ENCODE peak calls at places on chromosomes 13 and 19, in five cellular contexts. R, G, T, L and E are unnamed samples.

GRCh38 chr13:46211116-46211515 is 612 bp upstream of the LRRC63 start:
- DNase-seq in R (no peak), G (peak), T (no peak), L (no peak), E (no peak)

GRCh38 chr13:62302341-62302740 is 886.7 kb upstream of the PCDH20 start:
- DNase-seq in R (no peak), G (peak), T (no peak), L (no peak), E (no peak)

GRCh38 chr19:2362039-2362969 is 2.2 kb downstream of the TMPRSS9 start:
- DNase-seq in R (no peak), G (no peak), T (no peak), L (no peak), E (no peak)

GRCh38 chr19:30428281-30428680 is 56.1 kb downstream of the ZNF536 start:
- DNase-seq in R (no peak), G (no peak), T (no peak), L (no peak), E (no peak)

GRCh38 chr13:110280231-110280813 is 26.6 kb downstream of the COL4A1 start:
- DNase-seq in R (no peak), G (no peak), T (no peak), L (no peak), E (no peak)

GRCh38 chr13:32969516-32969941 is 46.7 kb upstream of the KL start:
- DNase-seq in R (no peak), G (no peak), T (no peak), L (peak), E (no peak)

GRCh38 chr19:35963514-35963913 is 27.3 kb downstream of the LRFN3 start:
- DNase-seq in R (no peak), G (peak), T (peak), L (peak), E (no peak)

GRCh38 chr13:20247403-20247802 is 15.3 kb upstream of the GJB6 start:
- DNase-seq in R (no peak), G (no peak), T (no peak), L (no peak), E (no peak)

GRCh38 chr13:40476175-40476958 is 190.1 kb downstream of the FOXO1 start:
- DNase-seq in R (no peak), G (peak), T (no peak), L (peak), E (no peak)

GRCh38 chr19:14081797-14082674 is 3.5 kb downstream of the C19orf67 start:
- DNase-seq in R (no peak), G (peak), T (no peak), L (peak), E (no peak)

GRCh38 chr19:34380639-34381241 is 15.7 kb downstream of the GPI start:
- DNase-seq in R (no peak), G (no peak), T (no peak), L (no peak), E (no peak)

GRCh38 chr13:81872581-81872980 is 1531.7 kb upstream of the SPRY2 start:
- DNase-seq in R (no peak), G (peak), T (peak), L (no peak), E (peak)

GRCh38 chr13:35925669-35926068 is 205.5 kb downstream of the DCLK1 start:
- DNase-seq in R (no peak), G (no peak), T (no peak), L (no peak), E (no peak)

GRCh38 chr13:99617474-99618255 is 116.4 kb downstream of the TM9SF2 start:
- DNase-seq in R (no peak), G (peak), T (peak), L (peak), E (peak)

GRCh38 chr13:19838726-19839342 is 24.6 kb downstream of the ZMYM5 start:
- DNase-seq in R (no peak), G (no peak), T (no peak), L (peak), E (no peak)

GRCh38 chr13:73224708-73225107 is 165.9 kb downstream of the KLF5 start:
- DNase-seq in R (no peak), G (peak), T (no peak), L (peak), E (no peak)

GRCh38 chr19:19217110-19217509 is 5.4 kb downstream of the NCAN start:
- DNase-seq in R (no peak), G (peak), T (no peak), L (peak), E (no peak)

GRCh38 chr13:27665333-27665732 is 43.6 kb downstream of the POLR1D start:
- DNase-seq in R (no peak), G (peak), T (no peak), L (peak), E (no peak)

GRCh38 chr13:75271851-75272250 is 210.1 kb downstream of the TBC1D4 start:
- DNase-seq in R (no peak), G (no peak), T (no peak), L (peak), E (no peak)

GRCh38 chr13:46184277-46184699 is 2.3 kb upstream of the LCP1 start:
- DNase-seq in R (no peak), G (peak), T (peak), L (peak), E (no peak)

GRCh38 chr19:10686661-10687517 is 14.3 kb upstream of the QTRT1 start:
- DNase-seq in R (no peak), G (peak), T (no peak), L (peak), E (no peak)

GRCh38 chr19:39078436-39079200 is 5.5 kb upstream of the ACP7 start:
- DNase-seq in R (peak), G (peak), T (no peak), L (peak), E (no peak)

GRCh38 chr13:30394798-30395191 is 27.5 kb upstream of the UBE2L5 start:
- DNase-seq in R (no peak), G (peak), T (no peak), L (peak), E (no peak)

GRCh38 chr19:5436948-5437306 is 18.3 kb upstream of the ZNRF4 start:
- DNase-seq in R (no peak), G (no peak), T (no peak), L (no peak), E (no peak)

GRCh38 chr13:54805743-54806142 is 1777.1 kb downstream of the OLFM4 start:
- DNase-seq in R (no peak), G (no peak), T (no peak), L (no peak), E (no peak)

GRCh38 chr19:10603084-10603872 is 16.2 kb upstream of the AP1M2 start:
- DNase-seq in R (no peak), G (no peak), T (peak), L (no peak), E (peak)

DNA sequence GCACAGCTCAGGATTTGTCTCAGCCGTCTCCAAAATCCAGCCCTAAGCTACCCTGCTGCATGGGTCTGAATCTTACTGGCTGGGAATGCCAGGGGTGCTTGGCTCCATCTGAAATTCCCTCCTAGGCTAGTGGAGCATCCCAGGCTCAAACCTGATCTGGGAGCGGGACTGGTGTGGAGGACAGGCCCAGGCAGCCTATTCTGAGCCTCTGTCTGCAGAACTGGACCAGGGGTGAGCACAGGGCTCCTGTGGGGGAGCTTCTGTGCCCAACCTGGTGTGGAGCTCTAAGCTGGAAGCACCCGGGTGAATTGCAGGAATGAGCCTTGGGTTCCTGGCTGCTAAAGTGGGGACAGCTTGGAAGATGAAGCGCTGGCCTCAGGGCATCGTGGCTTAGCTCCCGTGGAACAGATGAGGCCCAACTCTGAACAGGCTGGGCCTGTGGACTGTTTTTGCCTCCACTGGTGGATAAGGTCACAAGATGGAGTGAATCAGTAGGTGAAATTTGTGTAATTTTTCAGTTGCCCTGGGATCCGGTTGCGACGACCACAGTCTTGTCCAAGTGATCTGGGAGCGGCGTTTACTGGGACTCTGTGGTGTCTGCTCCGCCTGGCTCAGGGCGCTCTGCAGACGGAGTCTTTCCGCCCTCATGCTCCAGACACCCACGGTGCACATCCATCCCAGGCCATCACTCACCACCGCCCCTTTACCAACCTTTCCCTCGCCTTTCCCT is 79.5 kb downstream of the TEX29 start:
- DNase-seq in R (no peak), G (no peak), T (peak), L (no peak), E (no peak)
- H3K9ac ChIP-seq in R (no peak), G (no peak), T (no peak), L (no peak), E (no peak)

DNA sequence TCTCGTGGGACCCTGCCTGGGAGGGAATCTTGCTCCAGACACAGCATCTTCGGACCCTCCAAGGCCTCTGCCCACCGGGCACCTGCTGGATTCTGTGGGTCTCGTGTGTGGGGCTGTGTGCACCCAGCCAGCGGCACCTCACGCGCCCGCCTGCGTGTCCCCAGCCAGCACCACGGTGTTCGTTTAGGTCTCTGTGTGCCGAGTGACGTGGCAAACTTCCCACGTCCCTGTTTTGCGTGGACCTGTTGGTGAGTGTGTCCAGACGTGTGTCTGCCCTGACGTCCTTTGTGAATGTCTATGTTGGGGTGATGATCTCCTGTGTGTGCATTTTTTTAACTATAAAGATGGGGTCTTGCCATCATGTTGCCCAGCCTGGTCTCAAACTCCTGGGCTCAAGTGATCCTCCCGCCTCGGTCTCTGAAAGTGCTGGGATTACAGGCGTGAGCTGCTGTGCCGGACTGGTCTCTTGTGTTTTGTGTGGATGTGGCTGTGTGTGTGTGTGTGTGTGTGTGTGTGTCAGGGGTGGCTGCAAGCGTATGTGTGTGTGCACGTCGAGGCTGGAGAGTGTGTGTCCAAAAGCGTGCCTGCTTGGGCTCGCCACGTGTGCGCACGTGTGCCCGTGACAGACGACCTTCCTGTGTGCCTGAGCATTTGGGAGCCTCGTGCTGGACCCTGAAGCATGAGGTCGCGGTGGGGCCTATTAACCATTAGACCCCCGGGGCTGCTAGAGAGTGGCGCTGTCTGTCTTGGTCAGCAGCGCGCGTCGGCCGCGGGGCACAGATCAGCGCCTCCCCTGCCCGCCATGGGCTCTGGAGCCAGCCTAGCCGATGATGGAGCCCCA is 15.7 kb downstream of the ARID3A start:
- DNase-seq in R (no peak), G (no peak), T (no peak), L (no peak), E (no peak)
- H3K27ac ChIP-seq in R (no peak), G (peak), T (no peak), L (no peak), E (no peak)

DNA sequence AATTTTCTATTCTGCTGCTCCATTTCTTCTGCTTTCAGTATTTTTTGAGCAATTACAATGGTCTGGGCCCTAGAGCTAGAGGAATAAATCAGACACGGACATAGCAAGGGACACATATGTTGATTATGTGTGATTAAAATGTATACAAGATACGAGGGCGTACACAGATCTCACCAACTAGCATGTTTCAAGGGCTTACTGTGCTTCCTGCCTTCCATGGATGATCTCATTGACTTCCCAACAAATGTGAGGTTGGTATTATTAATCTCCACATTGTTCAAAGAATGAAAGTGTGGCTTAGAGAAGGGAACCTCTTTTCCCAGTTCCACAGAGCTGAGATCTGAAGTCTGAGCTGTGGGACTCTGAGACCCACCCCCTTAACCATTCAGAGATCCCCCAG is 9.2 kb downstream of the PLD3 start:
- DNase-seq in R (no peak), G (no peak), T (no peak), L (peak), E (no peak)
- H3K9ac ChIP-seq in R (no peak), G (no peak), T (no peak), L (peak), E (no peak)

GRCh38 chr19:40717325-40717879 is 490 bp downstream of the ITPKC start:
- DNase-seq in R (no peak), G (no peak), T (no peak), L (no peak), E (no peak)
- H3K27ac ChIP-seq in R (peak), G (peak), T (no peak), L (peak), E (no peak)

DNA sequence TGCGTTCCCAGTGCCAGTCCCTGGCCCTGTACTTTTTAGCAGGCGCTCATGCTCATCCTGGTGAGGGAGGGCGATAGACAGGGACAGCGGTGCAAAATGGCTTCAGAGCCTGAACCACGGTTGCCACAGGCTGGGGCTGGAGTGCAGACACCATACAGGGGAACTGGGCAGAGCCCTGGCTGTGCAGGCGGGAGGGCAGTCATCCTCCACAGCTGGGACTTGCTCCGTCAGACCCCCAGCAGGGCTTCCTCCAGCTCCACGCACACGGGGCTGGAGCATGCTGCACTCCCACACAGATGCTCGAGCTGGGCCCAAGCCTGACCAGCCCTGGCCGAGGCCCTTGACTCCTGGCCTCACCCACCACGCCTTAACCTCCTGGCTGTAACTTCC is 23.7 kb downstream of the TFDP1 start:
- DNase-seq in R (no peak), G (no peak), T (no peak), L (no peak), E (no peak)
- H3K9ac ChIP-seq in R (no peak), G (no peak), T (no peak), L (no peak), E (no peak)

DNA sequence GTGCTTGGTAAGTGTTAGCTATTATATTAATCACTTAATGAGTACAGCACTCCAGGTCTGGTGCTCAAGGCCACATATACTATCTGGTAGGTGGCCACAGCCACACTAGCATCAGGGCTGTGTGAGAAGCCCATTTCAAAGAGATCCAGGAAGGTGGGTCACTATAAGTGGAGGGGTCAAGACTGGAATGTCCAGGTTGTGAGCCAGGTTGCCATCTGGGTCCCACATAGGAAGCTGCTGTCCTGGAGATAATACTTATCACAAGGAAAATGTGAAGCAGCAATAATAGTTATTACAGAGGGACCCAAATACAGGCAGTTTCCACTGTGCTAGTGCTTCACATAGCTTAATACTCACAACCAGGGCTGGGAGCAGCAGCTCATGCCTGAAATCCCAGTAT is 13.1 kb downstream of the C19orf47 start:
- DNase-seq in R (no peak), G (no peak), T (no peak), L (no peak), E (no peak)
- H3K27ac ChIP-seq in R (no peak), G (no peak), T (no peak), L (no peak), E (no peak)

GRCh38 chr19:50897612-50898011 is 13.6 kb downstream of the KLK4 start:
- DNase-seq in R (no peak), G (peak), T (no peak), L (no peak), E (no peak)

GRCh38 chr19:50897191-50897607 is 14.0 kb downstream of the KLK4 start:
- DNase-seq in R (no peak), G (no peak), T (no peak), L (no peak), E (no peak)

GRCh38 chr19:50898018-50898417 is 13.2 kb downstream of the KLK4 start:
- DNase-seq in R (no peak), G (no peak), T (no peak), L (no peak), E (no peak)

GRCh38 chr19:50894478-50895356 is 16.5 kb downstream of the KLK4 start:
- DNase-seq in R (no peak), G (no peak), T (no peak), L (peak), E (no peak)

DNA sequence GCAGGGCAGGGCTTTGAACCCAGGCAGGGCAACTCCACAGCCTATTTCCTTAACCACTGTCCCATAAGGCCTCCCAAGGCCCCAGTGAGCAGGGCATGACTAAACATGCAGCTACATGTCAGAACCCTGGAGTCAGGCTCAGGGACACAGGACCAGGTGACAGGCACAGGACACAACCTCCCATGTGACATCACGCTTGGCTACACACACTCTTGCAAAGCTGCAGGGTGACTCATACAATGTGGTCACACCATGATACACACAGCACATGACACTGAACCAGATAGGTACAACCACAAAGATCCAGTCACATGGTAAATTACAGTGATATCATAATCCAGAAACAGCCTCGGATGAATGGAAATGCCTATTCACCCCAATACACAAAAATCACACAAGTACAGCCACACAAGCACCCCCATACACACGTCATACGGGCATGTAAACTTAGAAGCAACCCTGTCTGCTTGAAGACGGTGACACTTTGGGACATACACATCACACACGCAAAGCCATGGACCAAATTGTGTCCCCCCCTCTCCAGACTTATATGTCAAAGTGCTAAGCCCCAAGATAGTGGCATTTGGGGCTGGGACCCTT is 14.5 kb downstream of the KLK4 start:
- DNase-seq in R (peak), G (peak), T (no peak), L (peak), E (no peak)
- H3K9ac ChIP-seq in R (no peak), G (no peak), T (no peak), L (no peak), E (no peak)

GRCh38 chr19:46394398-46394797 is 19.0 kb downstream of the CCDC8 start:
- DNase-seq in R (no peak), G (no peak), T (peak), L (peak), E (no peak)

GRCh38 chr19:46391296-46392251 is 21.8 kb downstream of the CCDC8 start:
- DNase-seq in R (no peak), G (no peak), T (peak), L (no peak), E (no peak)

GRCh38 chr19:46393456-46394397 is 19.6 kb downstream of the CCDC8 start:
- DNase-seq in R (no peak), G (no peak), T (peak), L (no peak), E (no peak)

GRCh38 chr19:46392252-46392801 is 21.0 kb downstream of the CCDC8 start:
- DNase-seq in R (no peak), G (no peak), T (peak), L (peak), E (no peak)

DNA sequence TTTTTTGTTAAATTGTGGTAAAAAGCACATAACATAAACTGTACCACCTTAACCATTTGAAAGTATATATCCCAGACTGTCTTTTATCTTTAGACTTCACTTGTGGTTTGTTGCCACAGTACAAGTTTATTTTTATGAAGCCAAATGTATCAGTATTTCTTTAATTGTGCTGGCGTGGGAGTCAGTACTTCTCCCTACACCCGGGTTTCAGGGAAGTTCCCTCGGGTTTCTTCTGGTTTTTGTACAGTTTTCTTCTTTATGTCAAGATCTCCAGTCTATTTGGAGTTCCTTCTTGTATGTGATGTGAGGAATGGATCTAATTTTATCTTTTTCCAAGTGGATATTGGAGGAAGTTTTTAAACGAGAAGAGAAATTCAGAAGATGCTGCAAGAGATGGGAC is 20.5 kb downstream of the CCDC8 start:
- DNase-seq in R (no peak), G (no peak), T (no peak), L (no peak), E (no peak)
- H3K27ac ChIP-seq in R (no peak), G (no peak), T (peak), L (peak), E (peak)